ENCODE peak calls at places on chromosome 11, in seven cellular contexts. Y is KBM-7; D is foreskin fibroblast; H is kidney glomerular epithelial cell; A is mucosa of gallbladder; L is stimulated activated CD8-positive, alpha-beta memory T cell treated with anti-CD3 and anti-CD28 coated beads, Interleukin-4, amount 100 ng/mL, for 1 hour; Q is activated T-helper 9 cell treated with anti-CD3 and anti-CD28 coated beads, Interleukin-2, amount 50 U/mL, for 16 hours. J is an unnamed sample.

GRCh38 chr11:37881741-37882140 is 1283.7 kb upstream of the RAG2 start:
- DNase-seq in Y (no peak), D (no peak), H (no peak), A (no peak), L (no peak), Q (no peak), J (no peak)

GRCh38 chr11:130631119-130631518 is 182.7 kb downstream of the ADAMTS15 start:
- DNase-seq in Y (no peak), D (peak), H (peak), A (no peak), L (no peak), Q (no peak), J (no peak)

GRCh38 chr11:3108183-3108721 is 51.0 kb upstream of the CARS1 start:
- DNase-seq in Y (no peak), D (no peak), H (no peak), A (no peak), L (no peak), Q (no peak), J (no peak)

GRCh38 chr11:75342966-75343870 is 8.2 kb downstream of the ARRB1 start:
- DNase-seq in Y (no peak), D (no peak), H (no peak), A (peak), L (no peak), Q (no peak), J (no peak)

GRCh38 chr11:128174465-128175101 is 412.8 kb downstream of the ETS1 start:
- DNase-seq in Y (no peak), D (no peak), H (no peak), A (no peak), L (no peak), Q (no peak), J (no peak)

GRCh38 chr11:118883368-118884071 is at the start of gene CXCR5:
- DNase-seq in Y (no peak), D (no peak), H (no peak), A (no peak), L (no peak), Q (no peak), J (peak)

GRCh38 chr11:68357568-68357967 is 45.2 kb downstream of the LRP5 start:
- DNase-seq in Y (no peak), D (no peak), H (no peak), A (no peak), L (no peak), Q (no peak), J (no peak)

GRCh38 chr11:8814923-8815240 is 96.1 kb upstream of the AKIP1 start:
- DNase-seq in Y (no peak), D (no peak), H (no peak), A (no peak), L (no peak), Q (no peak), J (no peak)

GRCh38 chr11:9760180-9760550 is 96.3 kb downstream of the SWAP70 start:
- DNase-seq in Y (no peak), D (peak), H (peak), A (peak), L (no peak), Q (no peak), J (no peak)

GRCh38 chr11:7965386-7965785 is at the start of gene NLRP10:
- DNase-seq in Y (no peak), D (peak), H (peak), A (no peak), L (no peak), Q (no peak), J (no peak)

J was measured in activated T-helper 1 cell treated with anti-CD3 and anti-CD28 coated beads, Interleukin-2, amount 50 U/mL, for 16 hours.